ENCODE peak calls at places on chromosome 7, in seven cellular contexts. One of them, this sample, is unnamed.

GRCh38 chr7:94761451-94761850 is 105.5 kb upstream of the SGCE start:
- DNase-seq in NCI-H1105: no peak
- DNase-seq in HCT116: no peak
- DNase-seq in activated T-cell treated with anti-CD3 and anti-CD28 coated beads, Interleukin-2, amount 50 U/mL, for 72 hours: no peak
- DNase-seq in left ventricle myocardium superior: no peak
- DNase-seq in GOT3: no peak
- DNase-seq in NB4: no peak
- DNase-seq in this sample: no peak

GRCh38 chr7:156993021-156993924 is 17.2 kb downstream of the MNX1 start:
- DNase-seq in HCT116: no peak
- DNase-seq in left ventricle myocardium superior: peak
- DNase-seq in GOT3: no peak
- DNase-seq in activated T-cell treated with anti-CD3 and anti-CD28 coated beads, Interleukin-2, amount 50 U/mL, for 72 hours: no peak
- DNase-seq in NB4: no peak
- DNase-seq in NCI-H1105: no peak
- DNase-seq in this sample: no peak

GRCh38 chr7:30740417-30741181 is 11.3 kb upstream of the INMT start:
- DNase-seq in HCT116: peak
- DNase-seq in left ventricle myocardium superior: peak
- DNase-seq in GOT3: peak
- DNase-seq in NCI-H1105: peak
- DNase-seq in NB4: peak
- DNase-seq in activated T-cell treated with anti-CD3 and anti-CD28 coated beads, Interleukin-2, amount 50 U/mL, for 72 hours: peak
- DNase-seq in this sample: peak

GRCh38 chr7:149794665-149795064 is 21.3 kb upstream of the ZNF467 start:
- DNase-seq in activated T-cell treated with anti-CD3 and anti-CD28 coated beads, Interleukin-2, amount 50 U/mL, for 72 hours: no peak
- DNase-seq in HCT116: no peak
- DNase-seq in left ventricle myocardium superior: no peak
- DNase-seq in GOT3: no peak
- DNase-seq in NCI-H1105: no peak
- DNase-seq in NB4: no peak
- DNase-seq in this sample: no peak

GRCh38 chr7:128148676-128149075 is 92.4 kb upstream of the LEP start:
- DNase-seq in NB4: no peak
- DNase-seq in activated T-cell treated with anti-CD3 and anti-CD28 coated beads, Interleukin-2, amount 50 U/mL, for 72 hours: no peak
- DNase-seq in NCI-H1105: peak
- DNase-seq in HCT116: no peak
- DNase-seq in GOT3: no peak
- DNase-seq in left ventricle myocardium superior: no peak
- DNase-seq in this sample: no peak

GRCh38 chr7:127689194-127689772 is 37.3 kb downstream of the SND1 start:
- DNase-seq in left ventricle myocardium superior: no peak
- DNase-seq in NB4: no peak
- DNase-seq in NCI-H1105: no peak
- DNase-seq in HCT116: no peak
- DNase-seq in GOT3: no peak
- DNase-seq in activated T-cell treated with anti-CD3 and anti-CD28 coated beads, Interleukin-2, amount 50 U/mL, for 72 hours: no peak
- DNase-seq in this sample: no peak

GRCh38 chr7:154306036-154306435 is 253.8 kb downstream of the DPP6 start:
- DNase-seq in NB4: no peak
- DNase-seq in left ventricle myocardium superior: no peak
- DNase-seq in NCI-H1105: no peak
- DNase-seq in HCT116: no peak
- DNase-seq in activated T-cell treated with anti-CD3 and anti-CD28 coated beads, Interleukin-2, amount 50 U/mL, for 72 hours: no peak
- DNase-seq in GOT3: no peak
- DNase-seq in this sample: no peak

GRCh38 chr7:78677391-78677790 is 776.1 kb downstream of the MAGI2 start:
- DNase-seq in GOT3: no peak
- DNase-seq in NCI-H1105: no peak
- DNase-seq in NB4: no peak
- DNase-seq in left ventricle myocardium superior: no peak
- DNase-seq in activated T-cell treated with anti-CD3 and anti-CD28 coated beads, Interleukin-2, amount 50 U/mL, for 72 hours: no peak
- DNase-seq in HCT116: no peak
- DNase-seq in this sample: no peak

GRCh38 chr7:77935652-77936348 is 137.2 kb downstream of the PHTF2 start:
- DNase-seq in activated T-cell treated with anti-CD3 and anti-CD28 coated beads, Interleukin-2, amount 50 U/mL, for 72 hours: no peak
- DNase-seq in GOT3: no peak
- DNase-seq in HCT116: no peak
- DNase-seq in NCI-H1105: no peak
- DNase-seq in NB4: no peak
- DNase-seq in left ventricle myocardium superior: no peak
- DNase-seq in this sample: no peak

GRCh38 chr7:128102490-128103291 is 71.5 kb upstream of the LRRC4 start:
- DNase-seq in activated T-cell treated with anti-CD3 and anti-CD28 coated beads, Interleukin-2, amount 50 U/mL, for 72 hours: no peak
- DNase-seq in NB4: peak
- DNase-seq in left ventricle myocardium superior: no peak
- DNase-seq in GOT3: no peak
- DNase-seq in HCT116: no peak
- DNase-seq in NCI-H1105: no peak
- DNase-seq in this sample: no peak

GRCh38 chr7:158285383-158285770 is 302.2 kb downstream of the PTPRN2 start:
- DNase-seq in activated T-cell treated with anti-CD3 and anti-CD28 coated beads, Interleukin-2, amount 50 U/mL, for 72 hours: no peak
- DNase-seq in GOT3: no peak
- DNase-seq in NCI-H1105: no peak
- DNase-seq in left ventricle myocardium superior: no peak
- DNase-seq in NB4: no peak
- DNase-seq in HCT116: no peak
- DNase-seq in this sample: no peak